ENCODE peak calls at places on chromosomes 3 and 15, in seven cellular contexts. V is breast epithelium, J is ovary, T is transverse colon, X is upper lobe of left lung, O is lower leg skin, G is heart left ventricle. S is an unnamed sample.

GRCh38 chr3:101972430-101973162 is 123.3 kb downstream of the NFKBIZ start:
- DNase-seq in V (no peak), J (no peak), T (no peak), X (no peak), O (no peak), G (no peak), S (no peak)

GRCh38 chr15:66862111-66862815 is 160.2 kb downstream of the SMAD6 start:
- DNase-seq in V (peak), J (peak), T (peak), X (no peak), O (peak), G (peak), S (peak)

GRCh38 chr3:77251136-77251535 is 211.2 kb downstream of the ROBO2 start:
- DNase-seq in V (no peak), J (no peak), T (no peak), X (no peak), O (no peak), G (no peak), S (no peak)

GRCh38 chr3:100261481-100261903 is 700 bp downstream of the TBC1D23 start:
- DNase-seq in V (no peak), J (no peak), T (no peak), X (no peak), O (no peak), G (no peak), S (no peak)

GRCh38 chr15:70523634-70524033 is 239.7 kb downstream of the UACA start:
- DNase-seq in V (no peak), J (no peak), T (no peak), X (no peak), O (peak), G (no peak), S (no peak)

GRCh38 chr15:45026646-45027045 is 3.7 kb downstream of the SORD start:
- DNase-seq in V (no peak), J (no peak), T (no peak), X (no peak), O (no peak), G (no peak), S (no peak)

GRCh38 chr3:150469031-150469930 is 61.2 kb downstream of the TSC22D2 start:
- DNase-seq in V (no peak), J (peak), T (peak), X (peak), O (no peak), G (no peak), S (peak)

GRCh38 chr15:48422401-48422800 is 91.2 kb downstream of the DUT start:
- DNase-seq in V (no peak), J (no peak), T (no peak), X (no peak), O (no peak), G (no peak), S (no peak)

GRCh38 chr15:51883436-51883835 is 54.0 kb downstream of the TMOD3 start:
- DNase-seq in V (no peak), J (no peak), T (no peak), X (no peak), O (no peak), G (no peak), S (no peak)

GRCh38 chr15:64333986-64334385 is 22.0 kb downstream of the CSNK1G1 start:
- DNase-seq in V (no peak), J (no peak), T (no peak), X (no peak), O (no peak), G (no peak), S (no peak)

GRCh38 chr3:100103558-100104441 is 10.5 kb downstream of the FILIP1L start:
- DNase-seq in V (no peak), J (no peak), T (peak), X (no peak), O (no peak), G (no peak), S (no peak)

GRCh38 chr3:108528459-108529231 is 18.2 kb upstream of the MYH15 start:
- DNase-seq in V (no peak), J (no peak), T (no peak), X (no peak), O (no peak), G (no peak), S (no peak)

GRCh38 chr3:57696861-57697321 is 4.0 kb upstream of the DENND6A start:
- DNase-seq in V (no peak), J (no peak), T (no peak), X (no peak), O (no peak), G (no peak), S (no peak)

GRCh38 chr3:86702381-86702958 is 288.5 kb downstream of the VGLL3 start:
- DNase-seq in V (no peak), J (no peak), T (no peak), X (no peak), O (no peak), G (no peak), S (no peak)

GRCh38 chr15:46714959-46715358 is 1002.3 kb upstream of the SEMA6D start:
- DNase-seq in V (no peak), J (no peak), T (no peak), X (no peak), O (no peak), G (no peak), S (no peak)

GRCh38 chr3:130773371-130773770 is 26.7 kb upstream of the PIK3R4 start:
- DNase-seq in V (no peak), J (no peak), T (no peak), X (no peak), O (no peak), G (no peak), S (no peak)

GRCh38 chr3:195251336-195252065 is 19.5 kb downstream of the XXYLT1 start:
- DNase-seq in V (no peak), J (peak), T (no peak), X (peak), O (peak), G (no peak), S (no peak)

GRCh38 chr3:175606650-175607318 is 747.6 kb downstream of the NAALADL2 start:
- DNase-seq in V (no peak), J (no peak), T (no peak), X (no peak), O (no peak), G (no peak), S (no peak)

GRCh38 chr3:191119415-191120295 is 79.4 kb upstream of the OSTN start:
- DNase-seq in V (no peak), J (no peak), T (no peak), X (no peak), O (no peak), G (no peak), S (no peak)

GRCh38 chr3:45437388-45437787 is 49.0 kb downstream of the LARS2 start:
- DNase-seq in V (no peak), J (no peak), T (no peak), X (no peak), O (no peak), G (no peak), S (no peak)

GRCh38 chr3:32419766-32420137 is 28.1 kb downstream of the CMTM7 start:
- DNase-seq in V (no peak), J (no peak), T (no peak), X (no peak), O (no peak), G (no peak), S (no peak)

GRCh38 chr15:69305204-69305931 is 6.7 kb downstream of the PAQR5 start:
- DNase-seq in V (no peak), J (no peak), T (peak), X (no peak), O (no peak), G (no peak), S (no peak)

GRCh38 chr3:47588587-47588986 is 9.9 kb upstream of the CSPG5 start:
- DNase-seq in V (no peak), J (no peak), T (no peak), X (no peak), O (no peak), G (no peak), S (no peak)

GRCh38 chr15:70152070-70152480 is 54.4 kb upstream of the TLE3 start:
- DNase-seq in V (no peak), J (no peak), T (no peak), X (no peak), O (no peak), G (no peak), S (no peak)

GRCh38 chr3:122996038-122996580 is 31.5 kb downstream of the SEMA5B start:
- DNase-seq in V (no peak), J (no peak), T (no peak), X (peak), O (peak), G (no peak), S (no peak)

GRCh38 chr3:179868715-179869114 is 168.0 kb downstream of the PEX5L start:
- DNase-seq in V (no peak), J (no peak), T (no peak), X (no peak), O (no peak), G (no peak), S (no peak)

GRCh38 chr3:183697610-183698317 is at the start of gene YEATS2:
- DNase-seq in V (no peak), J (peak), T (peak), X (peak), O (peak), G (peak), S (peak)

GRCh38 chr3:167091186-167091585 is 288.9 kb downstream of the ZBBX start:
- DNase-seq in V (no peak), J (no peak), T (no peak), X (no peak), O (no peak), G (no peak), S (no peak)

GRCh38 chr15:31325976-31326728 is 483 bp upstream of the KLF13 start:
- DNase-seq in V (peak), J (peak), T (peak), X (peak), O (peak), G (peak), S (peak)

GRCh38 chr3:104582092-104582491 is 784.6 kb upstream of the ALCAM start:
- DNase-seq in V (no peak), J (no peak), T (no peak), X (no peak), O (no peak), G (no peak), S (no peak)

GRCh38 chr3:191502583-191502982 is 41.6 kb downstream of the PYDC2 start:
- DNase-seq in V (no peak), J (no peak), T (no peak), X (no peak), O (no peak), G (no peak), S (no peak)

GRCh38 chr3:189165092-189165491 is 6.7 kb upstream of the TPRG1 start:
- DNase-seq in V (no peak), J (no peak), T (peak), X (no peak), O (no peak), G (no peak), S (no peak)

GRCh38 chr15:76347507-76348055 is 11.0 kb downstream of the ISL2 start:
- DNase-seq in V (no peak), J (no peak), T (no peak), X (no peak), O (no peak), G (no peak), S (no peak)

GRCh38 chr15:92883643-92884458 is 16.3 kb upstream of the CHD2 start:
- DNase-seq in V (no peak), J (no peak), T (no peak), X (no peak), O (no peak), G (no peak), S (no peak)

GRCh38 chr15:90188914-90189748 is 12.0 kb upstream of the SEMA4B start:
- DNase-seq in V (no peak), J (no peak), T (no peak), X (no peak), O (no peak), G (no peak), S (no peak)

GRCh38 chr15:90187257-90187868 is 13.8 kb upstream of the SEMA4B start:
- DNase-seq in V (no peak), J (no peak), T (no peak), X (no peak), O (no peak), G (no peak), S (peak)

GRCh38 chr15:90184786-90185704 is 16.1 kb upstream of the SEMA4B start:
- DNase-seq in V (peak), J (peak), T (peak), X (peak), O (peak), G (peak), S (peak)

GRCh38 chr15:90181781-90182180 is 19.3 kb upstream of the SEMA4B start:
- DNase-seq in V (no peak), J (no peak), T (no peak), X (no peak), O (no peak), G (no peak), S (no peak)

GRCh38 chr15:90184119-90184785 is 16.9 kb upstream of the SEMA4B start:
- DNase-seq in V (peak), J (peak), T (peak), X (no peak), O (peak), G (peak), S (peak)
- TF ChIP-seq POLR2A in V (no peak), J (no peak), T (peak), X (no peak), O (no peak), G (no peak), S (no peak)

GRCh38 chr3:46442591-46443530 is 21.8 kb downstream of the LTF start:
- DNase-seq in V (no peak), J (peak), T (peak), X (no peak), O (peak), G (no peak), S (no peak)
- TF ChIP-seq CTCF in V (peak), J (peak), T (no peak), X (peak), O (no peak), G (no peak), S (peak)

GRCh38 chr15:84747423-84748273 is 744 bp upstream of the ZNF592 start:
- DNase-seq in V (peak), J (peak), T (peak), X (peak), O (peak), G (peak), S (peak)
- TF ChIP-seq POLR2A in V (no peak), J (no peak), T (peak), X (no peak), O (no peak), G (peak), S (no peak)

GRCh38 chr15:56053046-56053400 is 59.6 kb upstream of the NEDD4 start:
- DNase-seq in V (no peak), J (no peak), T (no peak), X (no peak), O (no peak), G (no peak), S (no peak)
- TF ChIP-seq CTCF in V (no peak), J (no peak), T (no peak), X (no peak), O (no peak), G (peak), S (no peak)

DNA sequence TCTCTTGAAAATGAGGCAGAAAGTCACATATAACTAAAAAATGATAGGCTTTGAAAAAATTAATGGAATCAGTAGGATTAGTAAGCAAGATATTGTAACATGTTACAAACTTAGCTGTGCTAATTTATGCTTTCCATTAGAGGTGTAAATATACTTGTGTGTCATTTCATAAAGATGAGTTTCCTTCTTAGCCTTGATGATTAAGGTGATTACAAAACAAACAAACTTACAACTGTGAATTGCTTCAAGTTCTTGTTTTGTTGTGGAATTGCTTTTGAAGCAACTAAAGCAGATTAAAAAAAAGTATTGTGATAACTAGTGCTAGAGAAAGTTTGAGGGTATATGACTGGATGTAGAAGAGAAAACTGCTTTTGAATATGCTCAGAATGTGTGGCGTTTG is 87.9 kb downstream of the DIPK2A start:
- DNase-seq in V (no peak), J (no peak), T (no peak), X (no peak), O (no peak), G (no peak), S (no peak)
- TF ChIP-seq POLR2A in V (no peak), J (no peak), T (no peak), X (no peak), O (no peak), G (no peak), S (no peak)

S was measured in testis.